ENCODE peak calls at places on chromosomes 6 and 20, in four cellular contexts. M, X, Z and T are unnamed samples.

GRCh38 chr6:64062960-64063683 is 427.5 kb downstream of the PHF3 start:
- DNase-seq in M (no peak), X (peak), Z (no peak), T (no peak)

GRCh38 chr6:167736486-167737204 is 90.1 kb upstream of the AFDN start:
- DNase-seq in M (no peak), X (no peak), Z (no peak), T (no peak)

GRCh38 chr6:113690255-113690956 is 166.7 kb upstream of the MARCKS start:
- DNase-seq in M (no peak), X (peak), Z (no peak), T (peak)

GRCh38 chr6:57089687-57090457 is at the start of gene ZNF451:
- DNase-seq in M (peak), X (peak), Z (peak), T (peak)

GRCh38 chr6:155185544-155185943 is 78.3 kb upstream of the CLDN20 start:
- DNase-seq in M (no peak), X (peak), Z (peak), T (no peak)

GRCh38 chr6:140537211-140537610 is 1162.8 kb upstream of the CITED2 start:
- DNase-seq in M (no peak), X (peak), Z (no peak), T (no peak)

GRCh38 chr20:19552144-19552895 is 205.7 kb upstream of the RIN2 start:
- DNase-seq in M (no peak), X (no peak), Z (peak), T (no peak)

GRCh38 chr6:34206726-34207125 is 29.9 kb upstream of the HMGA1 start:
- DNase-seq in M (no peak), X (no peak), Z (no peak), T (no peak)

GRCh38 chr6:52664185-52664990 is 6.5 kb upstream of the TMEM14A start:
- DNase-seq in M (peak), X (peak), Z (peak), T (peak)

GRCh38 chr6:24985313-24985712 is 49.6 kb upstream of the RIPOR2 start:
- DNase-seq in M (no peak), X (no peak), Z (peak), T (no peak)

GRCh38 chr6:97771356-97771755 is 488.3 kb upstream of the MMS22L start:
- DNase-seq in M (no peak), X (no peak), Z (no peak), T (no peak)

GRCh38 chr20:35306931-35307517 is 14.8 kb upstream of the FAM83C start:
- DNase-seq in M (peak), X (peak), Z (peak), T (peak)

GRCh38 chr6:166512567-166512966 is 73.9 kb downstream of the RAMACL start:
- DNase-seq in M (peak), X (no peak), Z (no peak), T (no peak)

GRCh38 chr20:6269163-6269873 is 146.5 kb upstream of the FERMT1 start:
- DNase-seq in M (no peak), X (peak), Z (no peak), T (no peak)

GRCh38 chr6:113909224-113909856 is 52.2 kb downstream of the MARCKS start:
- DNase-seq in M (peak), X (peak), Z (peak), T (peak)

GRCh38 chr6:19368511-19368910 is 468.7 kb upstream of the ID4 start:
- DNase-seq in M (no peak), X (peak), Z (peak), T (no peak)

GRCh38 chr20:52171025-52171424 is 20.6 kb downstream of the ZFP64 start:
- DNase-seq in M (no peak), X (no peak), Z (no peak), T (no peak)

GRCh38 chr6:81204741-81205140 is 547.7 kb downstream of the TENT5A start:
- DNase-seq in M (no peak), X (no peak), Z (peak), T (no peak)

GRCh38 chr6:15698474-15698873 is 35.6 kb upstream of the DTNBP1 start:
- DNase-seq in M (no peak), X (no peak), Z (no peak), T (no peak)

DNA sequence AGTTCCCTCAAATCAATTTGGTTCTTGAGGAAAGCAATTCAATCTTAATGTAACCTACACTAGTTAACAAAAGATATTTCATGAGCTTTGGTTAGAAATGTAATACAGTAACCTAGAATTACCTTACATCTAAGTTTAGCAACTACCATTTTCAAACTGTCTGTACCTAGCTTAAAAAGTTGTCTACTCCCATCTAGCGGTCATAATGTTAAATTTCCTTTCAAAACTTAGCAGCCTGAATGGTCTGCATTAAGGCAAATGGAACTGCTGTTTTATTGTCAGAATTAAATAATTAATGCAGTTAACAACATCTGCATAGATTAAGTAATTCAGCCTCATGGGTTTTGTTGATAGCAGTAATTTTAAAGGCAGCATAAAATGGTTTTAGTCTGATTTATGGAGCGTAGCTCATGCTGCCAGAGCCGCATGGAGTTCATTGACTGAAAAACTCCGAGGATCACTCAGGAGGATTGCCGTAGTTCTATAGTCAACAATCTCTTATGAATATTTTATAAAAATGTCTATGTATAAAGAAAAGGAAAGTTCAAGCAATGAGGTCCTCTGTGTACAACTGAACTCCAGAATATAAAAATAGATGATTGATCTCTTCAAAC is 485.4 kb upstream of the MANEA start:
- DNase-seq in M (peak), X (peak), Z (peak), T (peak)
- TF ChIP-seq EZH2phosphoT487 in M (no peak), X (no peak), Z (no peak), T (no peak)

GRCh38 chr6:108009894-108010293 is 51.9 kb upstream of the SEC63 start:
- DNase-seq in M (no peak), X (peak), Z (no peak), T (no peak)
- TF ChIP-seq EZH2phosphoT487 in M (no peak), X (no peak), Z (no peak), T (no peak)

GRCh38 chr20:17629025-17629424 is 53.0 kb downstream of the RRBP1 start:
- DNase-seq in M (no peak), X (no peak), Z (no peak), T (no peak)

GRCh38 chr20:17626217-17627007 is 55.6 kb downstream of the RRBP1 start:
- DNase-seq in M (no peak), X (no peak), Z (no peak), T (no peak)

GRCh38 chr20:17629678-17630089 is 52.4 kb downstream of the RRBP1 start:
- DNase-seq in M (no peak), X (no peak), Z (no peak), T (no peak)

GRCh38 chr20:17627101-17627950 is 54.7 kb downstream of the RRBP1 start:
- DNase-seq in M (no peak), X (no peak), Z (no peak), T (no peak)

DNA sequence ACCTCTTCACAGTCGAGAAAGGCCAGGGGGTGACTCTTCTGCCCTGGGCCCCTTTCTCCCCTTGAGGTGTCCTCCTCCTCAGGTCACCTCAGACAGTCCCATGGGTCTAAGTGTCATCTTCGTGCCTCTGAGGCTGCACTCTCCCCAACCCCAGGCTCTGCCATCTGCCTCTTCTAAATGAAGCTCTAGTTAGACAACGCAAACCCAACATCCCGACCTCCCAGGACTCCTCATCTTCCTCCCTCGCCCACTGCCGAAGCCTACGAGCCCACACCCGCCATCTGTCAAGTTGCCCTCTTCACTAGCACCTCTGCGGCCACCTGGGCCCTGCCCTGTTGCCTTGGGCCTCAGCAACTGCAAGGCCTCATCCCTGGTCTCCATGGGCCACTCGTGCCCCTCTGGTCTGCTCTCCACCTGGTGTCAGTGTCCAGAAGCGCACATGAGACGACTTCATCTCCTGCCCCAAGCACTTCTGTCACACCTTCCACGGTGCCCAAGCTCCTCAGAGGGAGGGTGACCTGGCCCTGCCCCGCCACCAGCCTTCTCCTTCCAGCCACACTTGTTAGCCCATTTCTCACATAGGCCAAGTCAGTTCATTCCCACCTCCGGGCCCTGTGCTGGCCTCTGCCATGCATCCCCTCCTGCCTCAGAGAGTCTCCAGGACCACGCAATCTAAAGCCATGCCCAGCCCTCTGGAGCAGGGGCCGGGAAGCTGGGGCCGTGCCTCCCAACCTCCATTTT is 53.8 kb downstream of the RRBP1 start:
- DNase-seq in M (no peak), X (no peak), Z (no peak), T (no peak)
- TF ChIP-seq EZH2phosphoT487 in M (no peak), X (no peak), Z (no peak), T (no peak)

GRCh38 chr6:106800379-106800778 is 171.0 kb downstream of the QRSL1 start:
- DNase-seq in M (no peak), X (no peak), Z (no peak), T (no peak)

GRCh38 chr6:106801256-106801655 is 171.9 kb downstream of the QRSL1 start:
- DNase-seq in M (no peak), X (no peak), Z (no peak), T (no peak)

GRCh38 chr6:106796754-106797153 is 167.4 kb downstream of the QRSL1 start:
- DNase-seq in M (no peak), X (no peak), Z (no peak), T (no peak)

GRCh38 chr6:106797186-106797585 is 167.8 kb downstream of the QRSL1 start:
- DNase-seq in M (no peak), X (no peak), Z (no peak), T (no peak)

GRCh38 chr6:106799008-106799952 is 169.9 kb downstream of the QRSL1 start:
- DNase-seq in M (no peak), X (peak), Z (peak), T (peak)
- TF ChIP-seq EZH2phosphoT487 in M (no peak), X (no peak), Z (no peak), T (no peak)

GRCh38 chr6:152296648-152297376 is 340.4 kb downstream of the SYNE1 start:
- DNase-seq in M (no peak), X (no peak), Z (no peak), T (no peak)

GRCh38 chr6:152293404-152293803 is 343.8 kb downstream of the SYNE1 start:
- DNase-seq in M (no peak), X (no peak), Z (no peak), T (no peak)

GRCh38 chr6:152295920-152296319 is 341.2 kb downstream of the SYNE1 start:
- DNase-seq in M (no peak), X (no peak), Z (no peak), T (no peak)

GRCh38 chr6:152292595-152292994 is 344.6 kb downstream of the SYNE1 start:
- DNase-seq in M (no peak), X (no peak), Z (no peak), T (no peak)

DNA sequence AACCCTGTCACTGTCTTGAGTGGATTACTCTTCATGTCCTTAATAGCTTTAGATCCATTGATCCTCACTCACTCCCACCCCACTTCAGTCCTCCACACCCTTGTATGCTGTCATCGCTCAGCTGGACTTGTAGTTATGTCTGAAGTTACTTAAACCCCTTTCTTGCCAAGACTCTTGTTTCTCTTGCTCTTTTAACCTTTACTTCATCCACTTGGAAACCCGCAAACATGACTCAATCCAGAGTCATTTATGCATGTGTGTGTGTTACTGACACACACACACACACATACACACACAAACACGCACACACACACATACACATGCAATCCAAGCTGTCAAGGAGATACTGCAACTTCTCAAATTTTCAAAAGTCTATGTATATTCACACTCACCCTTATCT is 341.8 kb downstream of the SYNE1 start:
- DNase-seq in M (no peak), X (peak), Z (no peak), T (no peak)
- TF ChIP-seq EZH2phosphoT487 in M (no peak), X (no peak), Z (no peak), T (no peak)

DNA sequence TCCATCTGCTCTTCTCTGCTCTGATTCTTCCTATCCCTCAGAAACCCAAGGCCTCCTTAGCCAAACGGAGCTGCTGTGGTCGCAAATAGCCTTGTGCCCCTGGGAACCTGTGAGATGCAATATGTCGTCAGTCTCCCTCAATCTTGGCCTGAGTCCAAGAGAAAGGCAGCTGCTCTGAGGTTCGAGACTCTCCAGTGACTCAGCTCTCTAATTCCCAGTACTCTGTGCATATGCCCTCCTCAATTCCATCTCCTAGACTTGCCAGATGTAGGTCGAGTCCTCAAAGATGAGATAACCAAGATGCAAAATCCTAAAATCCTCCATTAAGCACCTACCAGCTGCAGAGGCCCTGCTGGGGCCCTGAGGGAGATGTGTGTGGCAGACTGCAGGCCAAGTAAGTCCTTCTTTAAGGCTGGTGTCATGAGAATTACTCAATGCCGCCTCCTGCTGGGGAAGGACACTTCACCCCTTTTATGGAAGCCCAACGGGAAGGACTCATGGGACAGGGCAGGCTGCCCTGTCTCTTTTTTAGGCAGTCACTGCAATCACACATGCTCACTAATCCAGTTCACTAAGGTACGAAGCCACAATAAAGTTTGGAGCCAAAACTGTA is 28.5 kb downstream of the C6orf15 start:
- DNase-seq in M (peak), X (no peak), Z (peak), T (no peak)
- TF ChIP-seq EZH2phosphoT487 in M (no peak), X (no peak), Z (no peak), T (no peak)